ENCODE peak calls at places on chromosome 19, in four cellular contexts. S is GM10248, H is cardiac fibroblast, V is GM20000. J is an unnamed sample.

GRCh38 chr19:3522421-3523360 is 16.3 kb upstream of the TEKTIP1 start:
- DNase-seq in V (no peak), H (no peak), S (no peak), J (no peak)

GRCh38 chr19:31955884-31956283 is 389.5 kb upstream of the ZNF507 start:
- DNase-seq in H (no peak), S (no peak), V (no peak), J (no peak)

GRCh38 chr19:50906217-50906616 is 5.0 kb downstream of the KLK4 start:
- DNase-seq in H (peak; percentile 21), S (peak; percentile 46), V (peak; percentile 49), J (peak; percentile 32)

GRCh38 chr19:16807416-16808274 is 21.6 kb upstream of the SIN3B start:
- DNase-seq in S (no peak), H (no peak), V (no peak), J (no peak)

GRCh38 chr19:16141043-16141442 is 2.4 kb upstream of the HSH2D start:
- DNase-seq in V (peak; percentile 65), H (no peak), S (peak; percentile 65), J (no peak)

GRCh38 chr19:3360494-3361383 is 5.6 kb upstream of the NFIC start:
- DNase-seq in H (no peak), S (peak; percentile 87), V (peak; percentile 91), J (peak; percentile 77)

GRCh38 chr19:47680858-47681332 is 32.3 kb upstream of the EHD2 start:
- DNase-seq in V (no peak), H (no peak), S (no peak), J (no peak)

GRCh38 chr19:28472843-28473242 is 740.1 kb downstream of the UQCRFS1 start:
- DNase-seq in V (no peak), S (no peak), H (no peak), J (peak; percentile 33)

GRCh38 chr19:50932690-50933083 is 20.2 kb downstream of the KLK5 start:
- DNase-seq in V (no peak), H (no peak), S (no peak), J (no peak)

GRCh38 chr19:14686411-14686810 is 3.4 kb upstream of the ZNF333 start:
- DNase-seq in V (peak; percentile 37), S (no peak), H (peak; percentile 27), J (no peak)

GRCh38 chr19:33998739-33999345 is 173.5 kb upstream of the LSM14A start:
- DNase-seq in S (no peak), V (no peak), H (peak; percentile 29), J (no peak)

GRCh38 chr19:16366433-16367268 is 42.0 kb downstream of the KLF2 start:
- DNase-seq in V (peak; percentile 72), S (peak; percentile 73), H (no peak), J (no peak)

GRCh38 chr19:7926727-7927604 is 1.0 kb upstream of the CTXN1 start:
- DNase-seq in V (no peak), S (no peak), H (no peak), J (no peak)

GRCh38 chr19:16342002-16342715 is 17.5 kb downstream of the KLF2 start:
- DNase-seq in H (peak; percentile 51), V (peak; percentile 74), S (peak; percentile 76), J (no peak)

GRCh38 chr19:15641901-15642491 is 1.3 kb downstream of the CYP4F3 start:
- DNase-seq in S (no peak), V (no peak), H (no peak), J (no peak)

GRCh38 chr19:7450243-7451223 is 38.3 kb downstream of the PEX11G start:
- DNase-seq in V (no peak), S (no peak), H (peak; percentile 35), J (no peak)

GRCh38 chr19:33740811-33741396 is 55.8 kb upstream of the KCTD15 start:
- DNase-seq in S (no peak), V (peak; percentile 54), H (peak; percentile 34), J (peak; percentile 23)

GRCh38 chr19:4030981-4031380 is 23.4 kb downstream of the PIAS4 start:
- DNase-seq in H (no peak), V (no peak), S (no peak), J (no peak)

GRCh38 chr19:38247734-38248268 is 8.4 kb downstream of the PPP1R14A start:
- DNase-seq in H (peak; percentile 76), S (no peak), V (peak; percentile 5), J (no peak)

GRCh38 chr19:56350416-56351045 is 35.9 kb upstream of the ZSCAN5A start:
- DNase-seq in H (peak; percentile 61), V (peak; percentile 45), S (peak; percentile 37), J (peak; percentile 49)

GRCh38 chr19:46862974-46863632 is 2.3 kb downstream of the ARHGAP35 start:
- DNase-seq in H (no peak), V (no peak), S (no peak), J (no peak)

GRCh38 chr19:20565321-20566018 is at the start of gene ZNF737:
- DNase-seq in H (peak; percentile 96), V (peak; percentile 85), S (peak; percentile 84), J (peak; percentile 98)

GRCh38 chr19:38210458-38210987 is 13.5 kb downstream of the DPF1 start:
- DNase-seq in S (no peak), H (peak; percentile 42), V (no peak), J (peak; percentile 40)

GRCh38 chr19:57755031-57755430 is 8.4 kb downstream of the ZNF776 start:
- DNase-seq in V (no peak), S (no peak), H (no peak), J (no peak)

GRCh38 chr19:54399189-54399588 is 16.1 kb upstream of the TTYH1 start:
- DNase-seq in V (no peak), S (no peak), H (no peak), J (no peak)

GRCh38 chr19:56119585-56119978 is 1.5 kb downstream of the ZNF787 start:
- DNase-seq in S (no peak), H (no peak), V (no peak), J (peak; percentile 81)

GRCh38 chr19:38674388-38675133 is 27.1 kb downstream of the ACTN4 start:
- DNase-seq in S (no peak), V (no peak), H (no peak), J (no peak)

GRCh38 chr19:55005684-55006488 is 32.2 kb downstream of the GP6 start:
- DNase-seq in S (peak; percentile 83), V (peak; percentile 90), H (no peak), J (peak; percentile 32)

GRCh38 chr19:41205995-41206394 is 13.0 kb downstream of the CYP2S1 start:
- DNase-seq in V (no peak), H (no peak), S (no peak), J (no peak)

GRCh38 chr19:20661150-20661819 is at the start of gene ZNF626:
- DNase-seq in H (peak; percentile 98), V (peak; percentile 80), S (peak; percentile 82), J (peak; percentile 96)

GRCh38 chr19:47227347-47228167 is 3.4 kb downstream of the BBC3 start:
- DNase-seq in H (peak; percentile 98), V (peak; percentile 89), S (peak; percentile 82), J (peak; percentile 91)

GRCh38 chr19:48295458-48295857 is 25.6 kb downstream of the ZNF114 start:
- DNase-seq in V (no peak), S (no peak), H (no peak), J (no peak)

GRCh38 chr19:52599241-52599640 is 29.2 kb downstream of the ZNF701 start:
- DNase-seq in H (no peak), S (no peak), V (no peak), J (no peak)

GRCh38 chr19:4108767-4109625 is 14.9 kb downstream of the MAP2K2 start:
- DNase-seq in V (peak; percentile 87), S (peak; percentile 86), H (no peak), J (no peak)

GRCh38 chr19:10086032-10086903 is at the start of gene SHFL:
- DNase-seq in S (peak; percentile 96), H (peak; percentile 72), V (peak; percentile 98), J (peak; percentile 86)

GRCh38 chr19:33203529-33203928 is 9.4 kb downstream of the LRP3 start:
- DNase-seq in S (no peak), V (no peak), H (no peak), J (no peak)

GRCh38 chr19:37572203-37572602 is 22.4 kb downstream of the ZNF571 start:
- DNase-seq in S (no peak), V (no peak), H (no peak), J (no peak)

GRCh38 chr19:1650627-1651009 is 1.8 kb downstream of the TCF3 start:
- DNase-seq in S (no peak), H (peak; percentile 26), V (no peak), J (no peak)
- TF ChIP-seq CTCF in S (no peak), H (peak; percentile 2), V (no peak), J (no peak)

GRCh38 chr19:5826531-5827341 is 12.8 kb downstream of the FUT6 start:
- DNase-seq in H (peak; percentile 47), S (peak; percentile 45), V (peak; percentile 71), J (peak; percentile 90)
- TF ChIP-seq CTCF in H (peak; percentile 8), S (no peak), V (no peak), J (no peak)

DNA sequence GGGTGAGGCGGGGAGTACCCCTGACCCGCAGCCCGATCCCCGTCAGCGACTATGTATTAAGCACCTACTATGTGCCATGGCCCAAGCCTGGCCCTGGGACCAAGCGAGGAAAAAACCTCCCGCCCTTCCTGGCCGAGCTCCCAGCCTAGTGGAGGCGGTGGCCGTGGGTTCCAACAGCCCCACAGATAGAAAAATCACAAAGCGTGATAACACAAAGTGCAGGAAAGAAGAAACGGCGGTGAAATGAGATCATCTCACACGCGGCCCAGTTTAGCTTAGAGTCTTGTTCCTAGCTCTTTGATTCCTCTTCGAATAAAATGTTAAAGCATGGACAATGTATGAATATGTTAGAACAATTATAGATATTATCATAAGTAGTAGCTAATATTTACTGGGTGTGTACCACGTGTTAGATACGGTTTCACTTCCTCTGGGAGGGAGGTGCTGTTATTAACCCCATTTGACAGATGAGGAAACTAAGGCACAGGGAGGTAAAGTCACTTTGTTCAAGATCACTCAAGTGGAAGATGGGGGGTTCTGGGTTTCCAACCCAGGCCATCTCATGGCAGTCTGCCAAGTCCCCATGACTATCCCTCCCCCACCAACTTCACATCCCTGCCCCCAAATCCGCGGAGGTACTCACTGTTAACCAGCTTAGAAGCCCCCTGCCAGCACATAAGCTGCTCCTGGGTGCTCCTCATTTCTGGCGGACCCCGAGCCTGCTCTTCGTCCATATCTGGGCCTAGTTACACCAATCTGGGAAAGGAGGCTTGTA is 1.2 kb upstream of the FXYD7 start:
- DNase-seq in S (no peak), H (no peak), V (no peak), J (no peak)
- TF ChIP-seq CTCF in S (no peak), H (no peak), V (no peak), J (no peak)

DNA sequence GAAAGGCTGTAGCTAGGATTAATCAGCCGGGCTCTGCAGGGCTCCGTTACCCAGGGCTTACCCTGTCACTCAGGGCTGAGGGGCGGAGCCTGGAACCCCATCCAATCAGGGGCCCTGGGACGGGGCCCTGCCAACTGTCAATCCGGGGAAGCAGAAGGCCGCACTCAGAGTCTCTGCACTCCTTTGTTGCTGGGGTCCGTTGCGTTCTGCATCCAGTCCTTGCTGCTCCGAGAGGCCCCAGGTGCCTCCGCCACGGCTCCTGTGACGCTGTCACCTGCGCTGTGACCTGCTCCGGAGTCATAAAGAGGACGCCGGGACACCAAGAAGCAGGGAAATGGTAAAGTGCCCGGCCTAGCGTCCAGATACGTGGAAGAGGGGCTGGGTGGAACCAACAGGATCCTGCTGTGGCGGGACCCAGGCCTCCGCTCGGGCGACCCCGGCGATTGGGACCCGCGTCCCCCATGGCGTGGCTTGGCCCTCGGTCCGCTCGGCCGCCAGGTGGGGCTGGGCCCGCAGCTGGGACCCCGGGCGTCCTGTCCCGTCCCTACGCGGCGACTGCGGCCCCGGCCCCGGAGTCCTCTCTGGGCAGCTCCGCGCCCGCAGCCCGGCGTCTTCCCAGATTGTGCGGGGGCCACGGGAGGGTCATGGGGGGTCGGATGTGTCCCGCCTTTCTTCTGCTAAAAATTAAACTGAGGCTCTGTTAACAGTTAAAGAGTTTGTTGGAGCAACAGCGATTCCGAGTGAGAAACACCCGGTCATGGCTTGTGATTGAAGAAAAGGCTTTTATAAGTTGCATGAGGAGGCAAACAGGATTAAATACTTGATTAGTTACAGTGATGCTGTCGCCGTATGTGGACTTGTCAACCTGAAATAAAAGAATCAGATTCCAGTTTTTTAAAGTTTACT is at the start of gene ZNF491:
- DNase-seq in V (peak; percentile 97), H (peak; percentile 85), S (peak; percentile 96), J (peak; percentile 97)
- TF ChIP-seq CTCF in V (peak; percentile 25), H (no peak), S (peak; percentile 28), J (no peak)

J was measured in colonic mucosa.